ENCODE peak calls at places on chromosomes 4 and X, in nine cellular contexts. D, Z, T, F, A, Q, J, L and O are unnamed samples.

GRCh38 chrX:5971300-5971699 is 257.4 kb downstream of the NLGN4X start:
- DNase-seq in D (no peak), Z (no peak), T (no peak), F (no peak), A (no peak), Q (no peak), J (no peak), L (no peak), O (no peak)

GRCh38 chrX:44456685-44457084 is 86.0 kb downstream of the FUNDC1 start:
- DNase-seq in D (no peak), Z (no peak), T (no peak), F (no peak), A (no peak), Q (no peak), J (no peak), L (no peak), O (no peak)

GRCh38 chr4:176302283-176303275 is 17.2 kb upstream of the SPCS3 start:
- DNase-seq in D (no peak), Z (no peak), T (no peak), F (no peak), A (no peak), Q (no peak), J (no peak), L (no peak), O (no peak)

GRCh38 chr4:107666134-107666533 is 53.9 kb downstream of the PAPSS1 start:
- DNase-seq in D (peak; percentile 59), Z (no peak), T (no peak), F (no peak), A (no peak), Q (no peak), J (peak; percentile 1), L (no peak), O (no peak)

GRCh38 chr4:16682996-16683395 is 215.4 kb downstream of the LDB2 start:
- DNase-seq in D (no peak), Z (no peak), T (no peak), F (no peak), A (no peak), Q (no peak), J (no peak), L (no peak), O (no peak)

GRCh38 chrX:2693123-2693438 is 2.0 kb downstream of the CD99 start:
- DNase-seq in D (no peak), Z (no peak), T (no peak), F (no peak), A (no peak), Q (no peak), J (no peak), L (no peak), O (no peak)

GRCh38 chrX:104833401-104833800 is 267.4 kb downstream of the IL1RAPL2 start:
- DNase-seq in D (no peak), Z (no peak), T (no peak), F (no peak), A (no peak), Q (no peak), J (no peak), L (no peak), O (no peak)

GRCh38 chr4:21554036-21554435 is 394.5 kb downstream of the KCNIP4 start:
- DNase-seq in D (no peak), Z (no peak), T (no peak), F (no peak), A (no peak), Q (no peak), J (no peak), L (no peak), O (no peak)

GRCh38 chr4:153115322-153116100 is 88.7 kb upstream of the TRIM2 start:
- DNase-seq in D (peak; percentile 68), Z (no peak), T (peak; percentile 16), F (no peak), A (no peak), Q (no peak), J (no peak), L (peak; percentile 52), O (no peak)

GRCh38 chr4:154018659-154019058 is 229.8 kb upstream of the SFRP2 start:
- DNase-seq in D (peak; percentile 78), Z (peak; percentile 2), T (no peak), F (no peak), A (no peak), Q (peak; percentile 33), J (peak; percentile 20), L (no peak), O (no peak)

GRCh38 chr4:80065601-80066000 is 7.4 kb downstream of the ANTXR2 start:
- DNase-seq in D (no peak), Z (no peak), T (no peak), F (no peak), A (no peak), Q (no peak), J (no peak), L (no peak), O (no peak)

GRCh38 chrX:150163181-150163930 is 199.8 kb upstream of the MAMLD1 start:
- DNase-seq in D (no peak), Z (no peak), T (no peak), F (no peak), A (no peak), Q (no peak), J (no peak), L (no peak), O (no peak)

GRCh38 chr4:98516441-98517323 is 141.7 kb downstream of the TSPAN5 start:
- DNase-seq in D (peak; percentile 82), Z (peak; percentile 40), T (no peak), F (no peak), A (no peak), Q (no peak), J (no peak), L (no peak), O (no peak)

GRCh38 chrX:103774070-103774642 is 2.5 kb upstream of the PLP1 start:
- DNase-seq in D (peak; percentile 51), Z (no peak), T (peak; percentile 32), F (no peak), A (peak; percentile 69), Q (no peak), J (no peak), L (no peak), O (peak; percentile 16)

GRCh38 chrX:43860646-43861370 is 21.4 kb downstream of the MAOB start:
- DNase-seq in D (no peak), Z (no peak), T (no peak), F (peak; percentile 74), A (peak; percentile 61), Q (no peak), J (peak; percentile 17), L (no peak), O (no peak)

GRCh38 chr4:13537011-13537831 is 7.1 kb downstream of the NKX3-2 start:
- DNase-seq in D (no peak), Z (no peak), T (no peak), F (no peak), A (no peak), Q (no peak), J (no peak), L (no peak), O (no peak)

GRCh38 chr4:100493756-100494155 is 24.1 kb downstream of the EMCN start:
- DNase-seq in D (no peak), Z (no peak), T (no peak), F (no peak), A (no peak), Q (no peak), J (no peak), L (no peak), O (no peak)

GRCh38 chr4:152265149-152265621 is 270.7 kb downstream of the FBXW7 start:
- DNase-seq in D (no peak), Z (peak; percentile 11), T (peak; percentile 20), F (peak; percentile 22), A (no peak), Q (no peak), J (peak; percentile 8), L (no peak), O (no peak)

GRCh38 chr4:37561803-37562207 is 124.4 kb downstream of the RELL1 start:
- DNase-seq in D (no peak), Z (peak; percentile 59), T (no peak), F (peak; percentile 23), A (peak; percentile 34), Q (no peak), J (no peak), L (no peak), O (no peak)

GRCh38 chrX:113512700-113513395 is 672.2 kb upstream of the AMOT start:
- DNase-seq in D (no peak), Z (no peak), T (peak; percentile 11), F (no peak), A (no peak), Q (no peak), J (no peak), L (no peak), O (no peak)